ENCODE peak calls at places on chromosome 3, in five cellular contexts. One of them, this sample, is unnamed.

GRCh38 chr3:138092023-138092422 is 23.4 kb downstream of the DZIP1L start:
- DNase-seq in left cardiac atrium: no peak
- DNase-seq in activated T-helper 1 cell treated with anti-CD3 and anti-CD28 coated beads, Interleukin-2, amount 50 U/mL, for 16 hours: no peak
- DNase-seq in Kasumi-1: no peak
- DNase-seq in BJ: no peak
- DNase-seq in this sample: no peak

GRCh38 chr3:127702151-127702578 is 29.4 kb downstream of the ABTB1 start:
- DNase-seq in left cardiac atrium: peak
- DNase-seq in activated T-helper 1 cell treated with anti-CD3 and anti-CD28 coated beads, Interleukin-2, amount 50 U/mL, for 16 hours: no peak
- DNase-seq in BJ: no peak
- DNase-seq in Kasumi-1: no peak
- DNase-seq in this sample: peak

GRCh38 chr3:33437556-33438283 is 2.5 kb downstream of the UBP1 start:
- DNase-seq in BJ: no peak
- DNase-seq in activated T-helper 1 cell treated with anti-CD3 and anti-CD28 coated beads, Interleukin-2, amount 50 U/mL, for 16 hours: no peak
- DNase-seq in Kasumi-1: no peak
- DNase-seq in left cardiac atrium: peak
- DNase-seq in this sample: no peak

GRCh38 chr3:8827641-8828040 is 58.2 kb upstream of the OXTR start:
- DNase-seq in left cardiac atrium: no peak
- DNase-seq in BJ: no peak
- DNase-seq in Kasumi-1: no peak
- DNase-seq in activated T-helper 1 cell treated with anti-CD3 and anti-CD28 coated beads, Interleukin-2, amount 50 U/mL, for 16 hours: no peak
- DNase-seq in this sample: no peak

GRCh38 chr3:114539525-114539924 is 245.7 kb downstream of the TIGIT start:
- DNase-seq in left cardiac atrium: no peak
- DNase-seq in BJ: no peak
- DNase-seq in activated T-helper 1 cell treated with anti-CD3 and anti-CD28 coated beads, Interleukin-2, amount 50 U/mL, for 16 hours: no peak
- DNase-seq in Kasumi-1: no peak
- DNase-seq in this sample: no peak

GRCh38 chr3:187841552-187841951 is 96.3 kb upstream of the BCL6 start:
- DNase-seq in activated T-helper 1 cell treated with anti-CD3 and anti-CD28 coated beads, Interleukin-2, amount 50 U/mL, for 16 hours: no peak
- DNase-seq in BJ: no peak
- DNase-seq in Kasumi-1: no peak
- DNase-seq in left cardiac atrium: no peak
- DNase-seq in this sample: no peak

GRCh38 chr3:138089091-138089490 is 26.3 kb downstream of the DZIP1L start:
- DNase-seq in Kasumi-1: no peak
- DNase-seq in left cardiac atrium: no peak
- DNase-seq in BJ: no peak
- DNase-seq in activated T-helper 1 cell treated with anti-CD3 and anti-CD28 coated beads, Interleukin-2, amount 50 U/mL, for 16 hours: no peak
- DNase-seq in this sample: no peak

GRCh38 chr3:88000853-88001252 is 58.0 kb downstream of the CGGBP1 start:
- DNase-seq in left cardiac atrium: peak
- DNase-seq in activated T-helper 1 cell treated with anti-CD3 and anti-CD28 coated beads, Interleukin-2, amount 50 U/mL, for 16 hours: no peak
- DNase-seq in BJ: no peak
- DNase-seq in Kasumi-1: no peak
- DNase-seq in this sample: no peak

GRCh38 chr3:12869025-12869695 is 27.8 kb upstream of the RPL32 start:
- DNase-seq in Kasumi-1: no peak
- DNase-seq in BJ: no peak
- DNase-seq in activated T-helper 1 cell treated with anti-CD3 and anti-CD28 coated beads, Interleukin-2, amount 50 U/mL, for 16 hours: no peak
- DNase-seq in left cardiac atrium: peak
- DNase-seq in this sample: peak

GRCh38 chr3:102505542-102505941 is 70.7 kb downstream of the ZPLD1 start:
- DNase-seq in Kasumi-1: no peak
- DNase-seq in left cardiac atrium: no peak
- DNase-seq in activated T-helper 1 cell treated with anti-CD3 and anti-CD28 coated beads, Interleukin-2, amount 50 U/mL, for 16 hours: no peak
- DNase-seq in BJ: no peak
- DNase-seq in this sample: no peak

GRCh38 chr3:7874116-7874515 is 627.5 kb upstream of the LMCD1 start:
- DNase-seq in activated T-helper 1 cell treated with anti-CD3 and anti-CD28 coated beads, Interleukin-2, amount 50 U/mL, for 16 hours: no peak
- DNase-seq in Kasumi-1: no peak
- DNase-seq in BJ: no peak
- DNase-seq in left cardiac atrium: no peak
- DNase-seq in this sample: no peak

GRCh38 chr3:15098503-15099363 is at the start of gene RBSN:
- DNase-seq in left cardiac atrium: peak
- DNase-seq in activated T-helper 1 cell treated with anti-CD3 and anti-CD28 coated beads, Interleukin-2, amount 50 U/mL, for 16 hours: peak
- DNase-seq in BJ: peak
- DNase-seq in Kasumi-1: peak
- DNase-seq in this sample: peak

GRCh38 chr3:128707935-128708494 is 18.0 kb upstream of the RAB7A start:
- DNase-seq in activated T-helper 1 cell treated with anti-CD3 and anti-CD28 coated beads, Interleukin-2, amount 50 U/mL, for 16 hours: no peak
- DNase-seq in BJ: no peak
- DNase-seq in left cardiac atrium: no peak
- DNase-seq in Kasumi-1: no peak
- DNase-seq in this sample: no peak

GRCh38 chr3:152331018-152331541 is 62.4 kb downstream of the MBNL1 start:
- DNase-seq in BJ: peak
- DNase-seq in activated T-helper 1 cell treated with anti-CD3 and anti-CD28 coated beads, Interleukin-2, amount 50 U/mL, for 16 hours: no peak
- DNase-seq in Kasumi-1: no peak
- DNase-seq in left cardiac atrium: peak
- DNase-seq in this sample: no peak

GRCh38 chr3:25478964-25479726 is 51.1 kb downstream of the RARB start:
- DNase-seq in left cardiac atrium: no peak
- DNase-seq in activated T-helper 1 cell treated with anti-CD3 and anti-CD28 coated beads, Interleukin-2, amount 50 U/mL, for 16 hours: no peak
- DNase-seq in BJ: no peak
- DNase-seq in Kasumi-1: no peak
- DNase-seq in this sample: no peak

GRCh38 chr3:88863196-88863595 is 244.2 kb upstream of the EPHA3 start:
- DNase-seq in activated T-helper 1 cell treated with anti-CD3 and anti-CD28 coated beads, Interleukin-2, amount 50 U/mL, for 16 hours: no peak
- DNase-seq in Kasumi-1: no peak
- DNase-seq in BJ: no peak
- DNase-seq in left cardiac atrium: no peak
- DNase-seq in this sample: no peak

GRCh38 chr3:69120879-69121464 is 1.4 kb downstream of the LMOD3 start:
- DNase-seq in BJ: no peak
- DNase-seq in activated T-helper 1 cell treated with anti-CD3 and anti-CD28 coated beads, Interleukin-2, amount 50 U/mL, for 16 hours: peak
- DNase-seq in left cardiac atrium: peak
- DNase-seq in Kasumi-1: peak
- DNase-seq in this sample: no peak

GRCh38 chr3:129656659-129657247 is 50.3 kb upstream of the PLXND1 start:
- DNase-seq in activated T-helper 1 cell treated with anti-CD3 and anti-CD28 coated beads, Interleukin-2, amount 50 U/mL, for 16 hours: no peak
- DNase-seq in left cardiac atrium: no peak
- DNase-seq in BJ: no peak
- DNase-seq in Kasumi-1: no peak
- DNase-seq in this sample: no peak

GRCh38 chr3:5194341-5194740 is 6.8 kb downstream of the EDEM1 start:
- DNase-seq in BJ: no peak
- DNase-seq in Kasumi-1: no peak
- DNase-seq in activated T-helper 1 cell treated with anti-CD3 and anti-CD28 coated beads, Interleukin-2, amount 50 U/mL, for 16 hours: no peak
- DNase-seq in left cardiac atrium: no peak
- DNase-seq in this sample: no peak

GRCh38 chr3:76657909-76658308 is 382.0 kb upstream of the ROBO2 start:
- DNase-seq in activated T-helper 1 cell treated with anti-CD3 and anti-CD28 coated beads, Interleukin-2, amount 50 U/mL, for 16 hours: no peak
- DNase-seq in Kasumi-1: no peak
- DNase-seq in BJ: no peak
- DNase-seq in left cardiac atrium: no peak
- DNase-seq in this sample: no peak

GRCh38 chr3:124119056-124119721 is 127.3 kb upstream of the ROPN1 start:
- DNase-seq in activated T-helper 1 cell treated with anti-CD3 and anti-CD28 coated beads, Interleukin-2, amount 50 U/mL, for 16 hours: no peak
- DNase-seq in BJ: peak
- DNase-seq in left cardiac atrium: peak
- DNase-seq in Kasumi-1: no peak
- DNase-seq in this sample: no peak